ENCODE peak calls at places on chromosomes 1 and 21, in eight cellular contexts. E, C, J, G, P, N, R and H are unnamed samples.

GRCh38 chr1:33097137-33097611 is 16.2 kb downstream of the AZIN2 start:
- DNase-seq in E (no peak), P (no peak), G (no peak), N (no peak), J (no peak), C (peak), R (peak), H (no peak)

GRCh38 chr1:203069028-203069804 is 16.6 kb downstream of the MYOG start:
- DNase-seq in J (no peak), C (no peak), E (no peak), G (no peak), R (no peak), P (no peak), N (no peak), H (no peak)

GRCh38 chr1:158101455-158101854 is 79.2 kb upstream of the CD1D start:
- DNase-seq in R (no peak), E (no peak), G (no peak), J (no peak), C (no peak), N (no peak), P (no peak), H (no peak)

GRCh38 chr1:21216835-21217811 is 40.4 kb upstream of the EIF4G3 start:
- DNase-seq in E (peak), R (no peak), J (peak), N (no peak), G (peak), P (peak), C (peak), H (peak)

GRCh38 chr1:184191181-184191601 is 139.7 kb downstream of the TSEN15 start:
- DNase-seq in G (peak), N (no peak), P (no peak), C (no peak), J (no peak), R (no peak), E (no peak), H (no peak)

GRCh38 chr1:235417101-235417697 is 50.0 kb downstream of the TBCE start:
- DNase-seq in R (peak), C (peak), N (no peak), E (peak), J (peak), G (peak), P (peak), H (peak)

GRCh38 chr1:83033682-83034081 is 965.2 kb downstream of the TTLL7 start:
- DNase-seq in P (no peak), C (peak), G (no peak), J (no peak), E (peak), N (no peak), R (no peak), H (no peak)

GRCh38 chr21:46410516-46410915 is 48.2 kb upstream of the DIP2A start:
- DNase-seq in E (no peak), P (no peak), J (no peak), G (no peak), N (no peak), C (no peak), R (no peak), H (no peak)

GRCh38 chr1:77238463-77238862 is 19.2 kb upstream of the PIGK start:
- DNase-seq in G (no peak), C (no peak), E (no peak), P (no peak), J (no peak), N (no peak), R (no peak), H (no peak)

GRCh38 chr1:57270926-57271698 is 152.7 kb downstream of the DAB1 start:
- DNase-seq in C (peak), J (no peak), E (no peak), N (peak), G (no peak), P (no peak), R (no peak), H (no peak)

GRCh38 chr21:44370027-44370735 is 16.8 kb downstream of the TRPM2 start:
- DNase-seq in G (no peak), R (peak), E (no peak), C (peak), N (no peak), J (no peak), P (no peak), H (no peak)

GRCh38 chr21:34881894-34882371 is 167.2 kb downstream of the RUNX1 start:
- DNase-seq in R (no peak), C (peak), G (no peak), J (no peak), E (peak), N (peak), P (no peak), H (no peak)

GRCh38 chr1:19456915-19457554 is 28.3 kb downstream of the CAPZB start:
- DNase-seq in G (no peak), E (peak), J (no peak), C (no peak), R (no peak), P (no peak), N (no peak), H (no peak)

GRCh38 chr1:181083842-181084605 is 4.5 kb upstream of the IER5 start:
- DNase-seq in C (peak), E (peak), R (peak), P (peak), J (peak), G (peak), N (no peak), H (peak)

GRCh38 chr1:158115126-158115525 is 65.6 kb upstream of the CD1D start:
- DNase-seq in E (no peak), C (no peak), J (no peak), R (no peak), N (no peak), G (no peak), P (no peak), H (no peak)

GRCh38 chr1:19311503-19311930 is 427 bp downstream of the AKR7A2 start:
- DNase-seq in C (no peak), J (no peak), E (no peak), G (no peak), R (no peak), P (no peak), N (no peak), H (peak)

GRCh38 chr1:100627936-100628335 is 90.0 kb downstream of the GPR88 start:
- DNase-seq in G (no peak), C (no peak), E (peak), N (no peak), J (no peak), P (no peak), R (no peak), H (no peak)
- H3K4me3 ChIP-seq in G (no peak), C (no peak), E (no peak), N (no peak), J (no peak), P (no peak), R (no peak), H (no peak)

DNA sequence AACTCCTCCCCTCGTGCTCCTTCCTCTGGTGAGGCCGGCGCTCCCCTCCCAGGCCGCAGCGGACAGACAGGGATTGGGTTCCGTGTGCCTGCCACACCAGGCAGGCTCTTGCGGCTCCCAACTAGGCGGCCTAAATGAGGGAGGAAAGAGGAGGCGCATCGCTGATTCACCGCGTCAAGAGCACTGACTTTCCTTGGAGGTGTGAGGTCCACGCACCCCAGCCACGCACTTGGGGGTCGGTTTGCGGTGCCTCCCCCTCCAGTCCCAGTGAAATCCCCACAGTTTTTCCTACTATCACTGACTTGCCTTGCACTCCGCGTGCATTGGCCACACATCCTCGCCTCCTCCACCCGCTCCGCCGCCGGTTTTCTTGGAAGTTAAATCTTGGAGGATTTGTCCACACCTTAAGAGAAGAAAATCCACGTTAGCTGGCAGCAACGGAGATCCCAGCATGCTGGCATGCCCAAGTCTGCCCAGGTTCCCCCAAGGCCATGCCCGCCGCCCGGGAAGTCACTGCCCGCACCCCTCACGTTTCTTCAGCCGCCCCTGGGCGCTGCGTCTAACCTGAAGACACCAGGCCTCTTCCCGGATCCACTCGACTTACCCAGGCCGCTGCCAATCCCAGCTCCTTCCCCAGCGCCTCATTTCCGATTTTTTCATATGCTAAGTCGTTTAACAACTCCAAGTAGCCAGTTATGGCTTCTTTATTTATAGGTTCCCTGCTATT is 1.1 kb upstream of the FOXD3 start:
- DNase-seq in E (no peak), P (peak), N (peak), G (no peak), C (no peak), J (no peak), R (peak), H (peak)
- H3K4me3 ChIP-seq in E (no peak), P (no peak), N (peak), G (no peak), C (no peak), J (no peak), R (no peak), H (no peak)

DNA sequence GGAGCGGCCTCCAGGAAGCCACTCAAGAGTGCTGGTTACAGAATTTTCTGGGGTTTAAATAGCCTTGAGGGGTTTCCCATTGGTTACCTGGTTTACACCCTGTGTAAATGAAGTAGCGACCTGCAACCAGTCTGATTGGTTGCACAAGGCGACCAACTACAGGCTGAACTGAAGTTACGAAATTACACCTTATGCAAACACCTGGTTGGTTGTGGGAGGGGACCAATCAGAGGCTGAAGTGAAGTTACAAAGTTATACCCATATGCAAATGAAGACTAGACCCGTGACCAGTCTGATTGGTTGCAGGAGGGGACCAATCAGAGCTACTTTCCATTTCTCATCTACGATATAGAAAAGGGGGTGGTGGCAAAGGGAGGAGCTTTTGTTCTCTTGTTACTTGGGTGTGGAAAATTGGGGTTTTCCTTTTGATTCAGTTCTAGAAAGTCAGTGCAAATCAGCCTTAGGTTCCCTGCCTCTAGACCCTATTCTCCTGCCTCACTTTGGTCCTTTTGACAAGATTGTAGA is 22.2 kb upstream of the C1orf174 start:
- DNase-seq in J (no peak), P (peak), E (no peak), G (no peak), N (no peak), C (peak), R (no peak), H (no peak)
- H3K4me3 ChIP-seq in J (no peak), P (peak), E (no peak), G (no peak), N (no peak), C (peak), R (no peak), H (no peak)

GRCh38 chr1:224219612-224220011 is 36.6 kb downstream of the DEGS1 start:
- DNase-seq in N (no peak), E (peak), J (no peak), G (no peak), R (no peak), P (no peak), C (no peak), H (no peak)
- H3K4me3 ChIP-seq in N (no peak), E (no peak), J (no peak), G (no peak), R (no peak), P (no peak), C (no peak), H (no peak)

DNA sequence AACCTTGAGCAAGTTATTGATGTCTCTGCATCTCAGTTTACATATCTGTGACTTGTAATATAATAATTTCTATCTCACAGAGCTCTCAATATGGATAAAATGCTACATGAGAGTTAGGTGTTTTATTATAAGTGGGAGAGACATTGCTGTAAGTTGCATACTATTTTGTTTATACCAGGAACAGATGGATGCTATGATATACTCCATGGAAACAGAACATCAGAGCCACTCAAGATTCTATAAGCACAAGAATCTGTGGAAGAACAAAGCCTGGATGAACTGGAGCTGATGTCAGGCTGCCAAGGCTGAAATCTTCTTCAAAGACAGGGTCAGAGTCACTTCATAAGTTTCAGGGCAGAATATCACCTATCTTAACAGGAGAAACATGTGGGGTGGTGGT is 30.2 kb downstream of the DUSP10 start:
- DNase-seq in C (no peak), R (no peak), G (no peak), E (no peak), J (no peak), P (no peak), N (no peak), H (no peak)
- H3K4me3 ChIP-seq in C (no peak), R (no peak), G (no peak), E (no peak), J (no peak), P (peak), N (no peak), H (no peak)

DNA sequence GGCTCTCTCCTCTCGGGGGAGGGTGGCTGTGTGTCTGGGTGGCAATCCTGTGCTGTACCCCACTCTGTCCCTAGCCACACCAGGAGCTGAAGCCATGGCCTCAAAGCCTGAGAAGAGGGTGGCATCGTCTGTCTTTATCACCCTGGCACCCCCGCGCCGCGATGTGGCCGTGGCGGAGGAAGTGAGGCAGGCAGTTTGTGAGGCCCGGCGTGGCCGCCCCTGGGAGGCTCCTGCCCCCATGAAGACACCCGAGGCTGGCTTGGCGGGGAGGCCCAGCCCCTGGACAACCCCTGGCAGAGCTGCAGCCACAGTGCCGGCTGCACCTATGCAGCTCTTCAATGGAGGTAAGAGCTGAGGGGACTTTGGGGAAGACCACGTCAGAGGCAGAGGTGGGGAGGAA is 6.3 kb downstream of the FBLIM1 start:
- DNase-seq in E (no peak), J (peak), P (no peak), N (no peak), G (no peak), C (no peak), R (no peak), H (no peak)
- H3K4me3 ChIP-seq in E (no peak), J (peak), P (no peak), N (no peak), G (no peak), C (no peak), R (no peak), H (no peak)